ENCODE peak calls at places on chromosomes 3 and 15, in four cellular contexts. I is EL, S is nephron progenitor cell, G is breast epithelium. Y is an unnamed sample.

GRCh38 chr3:23442598-23443383 is 239.7 kb downstream of the UBE2E2 start:
- DNase-seq in I (peak), S (no peak), G (no peak), Y (peak)

GRCh38 chr3:187519428-187519890 is 150.7 kb downstream of the SST start:
- DNase-seq in I (peak), S (no peak), G (no peak), Y (no peak)

GRCh38 chr15:66854012-66854965 is 152.3 kb downstream of the SMAD6 start:
- DNase-seq in I (no peak), S (no peak), G (no peak), Y (peak)

GRCh38 chr3:190017575-190018288 is 103.0 kb downstream of the P3H2 start:
- DNase-seq in I (peak), S (no peak), G (no peak), Y (peak)

GRCh38 chr3:15794303-15794771 is 3.4 kb downstream of the ANKRD28 start:
- DNase-seq in I (peak), S (no peak), G (no peak), Y (no peak)

GRCh38 chr3:62109534-62109933 is 263.8 kb downstream of the FEZF2 start:
- DNase-seq in I (peak), S (no peak), G (no peak), Y (peak)

GRCh38 chr3:65905648-65906211 is 133.0 kb downstream of the MAGI1 start:
- DNase-seq in I (no peak), S (no peak), G (no peak), Y (no peak)

GRCh38 chr3:17025594-17026139 is 140.9 kb downstream of the PLCL2 start:
- DNase-seq in I (no peak), S (no peak), G (no peak), Y (no peak)

GRCh38 chr15:63888146-63888545 is 54.4 kb upstream of the HERC1 start:
- DNase-seq in I (no peak), S (no peak), G (no peak), Y (no peak)

Y was measured in SJCRH30.